ENCODE peak calls at places on chromosomes 3 and 15, in nine cellular contexts. One of them, this sample, is unnamed.

GRCh38 chr3:127833281-127834032 is 11.1 kb upstream of the MGLL start:
- DNase-seq in tibial nerve: no peak
- DNase-seq in left lung: no peak
- DNase-seq in mesendoderm: no peak
- DNase-seq in left ventricle myocardium inferior: no peak
- DNase-seq in fibroblast of lung: peak; percentile 20
- DNase-seq in right lobe of liver: no peak
- DNase-seq in psoas muscle: no peak
- DNase-seq in PC-3: no peak
- DNase-seq in this sample: no peak

GRCh38 chr3:155640098-155640497 is 104.8 kb downstream of the PLCH1 start:
- DNase-seq in tibial nerve: no peak
- DNase-seq in left lung: no peak
- DNase-seq in mesendoderm: no peak
- DNase-seq in left ventricle myocardium inferior: no peak
- DNase-seq in fibroblast of lung: no peak
- DNase-seq in right lobe of liver: no peak
- DNase-seq in psoas muscle: no peak
- DNase-seq in PC-3: no peak
- DNase-seq in this sample: no peak

GRCh38 chr3:107525101-107525953 is 2.6 kb downstream of the BBX start:
- DNase-seq in tibial nerve: peak; percentile 30
- DNase-seq in left lung: peak; percentile 52
- DNase-seq in mesendoderm: peak; percentile 47
- DNase-seq in left ventricle myocardium inferior: peak; percentile 41
- DNase-seq in fibroblast of lung: peak; percentile 22
- DNase-seq in right lobe of liver: peak; percentile 53
- DNase-seq in psoas muscle: peak; percentile 70
- DNase-seq in PC-3: peak; percentile 27
- DNase-seq in this sample: peak; percentile 34

GRCh38 chr3:57892423-57892822 is 115.8 kb upstream of the FLNB start:
- DNase-seq in tibial nerve: no peak
- DNase-seq in left lung: no peak
- DNase-seq in mesendoderm: no peak
- DNase-seq in left ventricle myocardium inferior: no peak
- DNase-seq in fibroblast of lung: no peak
- DNase-seq in right lobe of liver: no peak
- DNase-seq in psoas muscle: no peak
- DNase-seq in PC-3: peak; percentile 47
- DNase-seq in this sample: no peak

GRCh38 chr15:67254238-67255175 is at the start of the genes AAGAB and IQCH:
- DNase-seq in tibial nerve: peak; percentile 96
- DNase-seq in left lung: peak; percentile 97
- DNase-seq in mesendoderm: peak; percentile 99
- DNase-seq in left ventricle myocardium inferior: peak; percentile 98
- DNase-seq in fibroblast of lung: peak; percentile 97
- DNase-seq in right lobe of liver: peak; percentile 99
- DNase-seq in psoas muscle: peak; percentile 99
- DNase-seq in PC-3: peak; percentile 94
- DNase-seq in this sample: peak; percentile 96

GRCh38 chr3:147407495-147408179 is 1.3 kb upstream of the ZIC4 start:
- DNase-seq in tibial nerve: no peak
- DNase-seq in left lung: no peak
- DNase-seq in mesendoderm: peak; percentile 9
- DNase-seq in left ventricle myocardium inferior: no peak
- DNase-seq in fibroblast of lung: no peak
- DNase-seq in right lobe of liver: no peak
- DNase-seq in psoas muscle: no peak
- DNase-seq in PC-3: no peak
- DNase-seq in this sample: no peak

GRCh38 chr15:31571676-31572075 is 245.0 kb downstream of the KLF13 start:
- DNase-seq in tibial nerve: no peak
- DNase-seq in left lung: no peak
- DNase-seq in mesendoderm: peak; percentile 48
- DNase-seq in left ventricle myocardium inferior: no peak
- DNase-seq in fibroblast of lung: peak; percentile 39
- DNase-seq in right lobe of liver: no peak
- DNase-seq in psoas muscle: no peak
- DNase-seq in PC-3: peak; percentile 33
- DNase-seq in this sample: no peak

GRCh38 chr3:109532257-109533216 is 195.2 kb upstream of the DPPA4 start:
- DNase-seq in tibial nerve: peak; percentile 9
- DNase-seq in left lung: peak; percentile 53
- DNase-seq in mesendoderm: peak; percentile 88
- DNase-seq in left ventricle myocardium inferior: no peak
- DNase-seq in fibroblast of lung: peak; percentile 78
- DNase-seq in right lobe of liver: no peak
- DNase-seq in psoas muscle: no peak
- DNase-seq in PC-3: peak; percentile 78
- DNase-seq in this sample: no peak

GRCh38 chr3:177419904-177420601 is 222.8 kb upstream of the TBL1XR1 start:
- DNase-seq in tibial nerve: no peak
- DNase-seq in left lung: no peak
- DNase-seq in mesendoderm: no peak
- DNase-seq in left ventricle myocardium inferior: no peak
- DNase-seq in fibroblast of lung: no peak
- DNase-seq in right lobe of liver: no peak
- DNase-seq in psoas muscle: no peak
- DNase-seq in PC-3: no peak
- DNase-seq in this sample: no peak

GRCh38 chr3:178785961-178786360 is 249.7 kb downstream of the KCNMB2 start:
- DNase-seq in tibial nerve: no peak
- DNase-seq in left lung: no peak
- DNase-seq in mesendoderm: no peak
- DNase-seq in left ventricle myocardium inferior: no peak
- DNase-seq in fibroblast of lung: no peak
- DNase-seq in right lobe of liver: no peak
- DNase-seq in psoas muscle: no peak
- DNase-seq in PC-3: no peak
- DNase-seq in this sample: no peak

GRCh38 chr3:104349836-104350235 is 1016.9 kb upstream of the ALCAM start:
- DNase-seq in tibial nerve: no peak
- DNase-seq in left lung: no peak
- DNase-seq in mesendoderm: no peak
- DNase-seq in left ventricle myocardium inferior: no peak
- DNase-seq in fibroblast of lung: peak; percentile 15
- DNase-seq in right lobe of liver: no peak
- DNase-seq in psoas muscle: no peak
- DNase-seq in PC-3: no peak
- DNase-seq in this sample: no peak

GRCh38 chr15:100671858-100672543 is 69.6 kb downstream of the ASB7 start:
- DNase-seq in tibial nerve: no peak
- DNase-seq in left lung: no peak
- DNase-seq in mesendoderm: peak; percentile 49
- DNase-seq in left ventricle myocardium inferior: no peak
- DNase-seq in fibroblast of lung: peak; percentile 62
- DNase-seq in right lobe of liver: no peak
- DNase-seq in psoas muscle: no peak
- DNase-seq in PC-3: peak; percentile 47
- DNase-seq in this sample: peak; percentile 48

GRCh38 chr15:39431371-39431770 is 149.5 kb upstream of the THBS1 start:
- DNase-seq in tibial nerve: no peak
- DNase-seq in left lung: no peak
- DNase-seq in mesendoderm: no peak
- DNase-seq in left ventricle myocardium inferior: no peak
- DNase-seq in fibroblast of lung: no peak
- DNase-seq in right lobe of liver: no peak
- DNase-seq in psoas muscle: no peak
- DNase-seq in PC-3: no peak
- DNase-seq in this sample: no peak

GRCh38 chr15:39430389-39430788 is 150.5 kb upstream of the THBS1 start:
- DNase-seq in tibial nerve: no peak
- DNase-seq in left lung: no peak
- DNase-seq in mesendoderm: no peak
- DNase-seq in left ventricle myocardium inferior: no peak
- DNase-seq in fibroblast of lung: no peak
- DNase-seq in right lobe of liver: no peak
- DNase-seq in psoas muscle: no peak
- DNase-seq in PC-3: no peak
- DNase-seq in this sample: no peak

GRCh38 chr15:39429898-39430357 is 151.0 kb upstream of the THBS1 start:
- DNase-seq in tibial nerve: no peak
- DNase-seq in left lung: no peak
- DNase-seq in mesendoderm: no peak
- DNase-seq in left ventricle myocardium inferior: no peak
- DNase-seq in fibroblast of lung: peak; percentile 85
- DNase-seq in right lobe of liver: no peak
- DNase-seq in psoas muscle: no peak
- DNase-seq in PC-3: peak; percentile 86
- DNase-seq in this sample: no peak

GRCh38 chr15:39427705-39428104 is 153.2 kb upstream of the THBS1 start:
- DNase-seq in tibial nerve: no peak
- DNase-seq in left lung: no peak
- DNase-seq in mesendoderm: peak; percentile 21
- DNase-seq in left ventricle myocardium inferior: peak; percentile 25
- DNase-seq in fibroblast of lung: no peak
- DNase-seq in right lobe of liver: no peak
- DNase-seq in psoas muscle: no peak
- DNase-seq in PC-3: no peak
- DNase-seq in this sample: no peak

GRCh38 chr15:39426552-39427532 is 154.0 kb upstream of the THBS1 start:
- DNase-seq in tibial nerve: peak; percentile 30
- DNase-seq in left lung: peak; percentile 78
- DNase-seq in mesendoderm: no peak
- DNase-seq in left ventricle myocardium inferior: peak; percentile 40
- DNase-seq in fibroblast of lung: peak; percentile 74
- DNase-seq in right lobe of liver: no peak
- DNase-seq in psoas muscle: peak; percentile 60
- DNase-seq in PC-3: no peak
- DNase-seq in this sample: no peak
- H3K4me3 ChIP-seq in tibial nerve: no peak overlapping the region
- H3K4me3 ChIP-seq in left lung: no peak overlapping the region
- H3K4me3 ChIP-seq in mesendoderm: no peak overlapping the region
- H3K4me3 ChIP-seq in left ventricle myocardium inferior: peak overlapping the region; percentile 40
- H3K4me3 ChIP-seq in fibroblast of lung: no peak overlapping the region
- H3K4me3 ChIP-seq in right lobe of liver: no peak overlapping the region
- H3K4me3 ChIP-seq in psoas muscle: no peak overlapping the region
- H3K4me3 ChIP-seq in PC-3: no peak overlapping the region
- H3K4me3 ChIP-seq in this sample: no peak overlapping the region

GRCh38 chr3:129119365-129120100 is 2.1 kb downstream of the RAB43 start:
- DNase-seq in tibial nerve: no peak
- DNase-seq in left lung: peak; percentile 38
- DNase-seq in mesendoderm: no peak
- DNase-seq in left ventricle myocardium inferior: no peak
- DNase-seq in fibroblast of lung: no peak
- DNase-seq in right lobe of liver: peak; percentile 96
- DNase-seq in psoas muscle: no peak
- DNase-seq in PC-3: peak; percentile 8
- DNase-seq in this sample: no peak
- H3K4me1 ChIP-seq in tibial nerve: no peaks in the 10 kb centered on the region
- H3K4me1 ChIP-seq in left lung: peaks cover 73% of the 10 kb centered on the region
- H3K4me1 ChIP-seq in mesendoderm: peaks cover 12% of the 10 kb centered on the region
- H3K4me1 ChIP-seq in left ventricle myocardium inferior: peaks cover 47% of the 10 kb centered on the region
- H3K4me1 ChIP-seq in fibroblast of lung: peaks cover 17% of the 10 kb centered on the region
- H3K4me1 ChIP-seq in right lobe of liver: no peaks in the 10 kb centered on the region
- H3K4me1 ChIP-seq in psoas muscle: peaks cover 10% of the 10 kb centered on the region
- H3K4me1 ChIP-seq in PC-3: peaks cover 16% of the 10 kb centered on the region
- H3K4me1 ChIP-seq in this sample: no peaks in the 10 kb centered on the region

GRCh38 chr3:8371955-8372600 is 129.5 kb upstream of the LMCD1 start:
- DNase-seq in tibial nerve: no peak
- DNase-seq in left lung: no peak
- DNase-seq in mesendoderm: no peak
- DNase-seq in left ventricle myocardium inferior: peak; percentile 17
- DNase-seq in fibroblast of lung: peak; percentile 34
- DNase-seq in right lobe of liver: no peak
- DNase-seq in psoas muscle: no peak
- DNase-seq in PC-3: no peak
- DNase-seq in this sample: no peak
- H3K4me3 ChIP-seq in tibial nerve: no peak overlapping the region
- H3K4me3 ChIP-seq in left lung: no peak overlapping the region
- H3K4me3 ChIP-seq in mesendoderm: no peak overlapping the region
- H3K4me3 ChIP-seq in left ventricle myocardium inferior: no peak overlapping the region
- H3K4me3 ChIP-seq in fibroblast of lung: no peak overlapping the region
- H3K4me3 ChIP-seq in right lobe of liver: no peak overlapping the region
- H3K4me3 ChIP-seq in psoas muscle: no peak overlapping the region
- H3K4me3 ChIP-seq in PC-3: no peak overlapping the region
- H3K4me3 ChIP-seq in this sample: no peak overlapping the region

GRCh38 chr3:12965999-12966846 is 107.0 kb downstream of the IQSEC1 start:
- DNase-seq in tibial nerve: no peak
- DNase-seq in left lung: no peak
- DNase-seq in mesendoderm: no peak
- DNase-seq in left ventricle myocardium inferior: no peak
- DNase-seq in fibroblast of lung: no peak
- DNase-seq in right lobe of liver: no peak
- DNase-seq in psoas muscle: peak; percentile 35
- DNase-seq in PC-3: peak; percentile 12
- DNase-seq in this sample: no peak

GRCh38 chr3:12962292-12962691 is 110.9 kb downstream of the IQSEC1 start:
- DNase-seq in tibial nerve: no peak
- DNase-seq in left lung: no peak
- DNase-seq in mesendoderm: no peak
- DNase-seq in left ventricle myocardium inferior: no peak
- DNase-seq in fibroblast of lung: no peak
- DNase-seq in right lobe of liver: no peak
- DNase-seq in psoas muscle: no peak
- DNase-seq in PC-3: no peak
- DNase-seq in this sample: no peak

GRCh38 chr3:12963184-12963868 is 109.9 kb downstream of the IQSEC1 start:
- DNase-seq in tibial nerve: no peak
- DNase-seq in left lung: no peak
- DNase-seq in mesendoderm: no peak
- DNase-seq in left ventricle myocardium inferior: no peak
- DNase-seq in fibroblast of lung: no peak
- DNase-seq in right lobe of liver: no peak
- DNase-seq in psoas muscle: peak; percentile 26
- DNase-seq in PC-3: no peak
- DNase-seq in this sample: no peak

GRCh38 chr3:12964713-12965612 is 108.3 kb downstream of the IQSEC1 start:
- DNase-seq in tibial nerve: no peak
- DNase-seq in left lung: no peak
- DNase-seq in mesendoderm: no peak
- DNase-seq in left ventricle myocardium inferior: no peak
- DNase-seq in fibroblast of lung: no peak
- DNase-seq in right lobe of liver: peak; percentile 78
- DNase-seq in psoas muscle: peak; percentile 28
- DNase-seq in PC-3: peak; percentile 21
- DNase-seq in this sample: no peak

DNA sequence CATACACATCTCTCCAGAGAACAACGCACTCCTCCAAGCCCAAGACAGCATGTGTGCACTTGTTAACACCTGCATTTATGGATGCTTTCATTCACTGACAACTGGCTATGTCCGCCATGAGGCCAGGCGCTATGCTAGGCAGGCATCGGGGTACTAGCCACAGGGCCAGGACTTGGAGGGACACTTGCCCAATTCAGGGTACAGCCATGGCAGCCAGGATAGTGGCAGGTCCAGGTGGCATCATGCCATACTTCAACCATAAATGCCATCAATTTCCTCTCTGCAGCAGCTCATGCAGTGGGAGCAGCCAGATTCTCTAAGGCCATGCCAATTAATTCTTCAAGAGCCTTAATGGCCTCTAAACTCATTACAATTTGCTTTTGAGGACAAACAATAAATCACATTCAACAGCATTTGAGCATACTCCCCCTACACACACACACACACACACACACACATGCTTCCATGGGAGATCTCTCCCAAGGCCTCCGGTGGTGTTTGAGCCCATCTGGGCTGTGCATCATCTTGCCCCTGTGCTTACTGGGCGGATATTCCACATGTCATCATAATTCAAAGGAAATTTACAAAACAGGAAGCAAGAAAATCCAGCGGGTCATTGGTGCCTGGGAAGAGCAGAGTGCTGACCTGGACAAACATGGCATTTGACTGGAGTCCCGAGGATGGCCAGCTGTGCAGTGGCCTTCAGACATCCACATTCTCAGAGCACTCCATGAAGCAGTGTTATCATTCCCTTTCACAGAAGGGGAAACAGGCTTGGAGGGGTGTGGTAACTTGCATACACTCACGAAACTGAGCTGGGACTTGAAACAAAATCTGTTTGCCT is 109.1 kb downstream of the IQSEC1 start:
- DNase-seq in tibial nerve: peak; percentile 32
- DNase-seq in left lung: no peak
- DNase-seq in mesendoderm: no peak
- DNase-seq in left ventricle myocardium inferior: no peak
- DNase-seq in fibroblast of lung: peak; percentile 60
- DNase-seq in right lobe of liver: no peak
- DNase-seq in psoas muscle: peak; percentile 58
- DNase-seq in PC-3: no peak
- DNase-seq in this sample: no peak
- H3K4me1 ChIP-seq in tibial nerve: peaks cover 3% of the 10 kb centered on the region
- H3K4me1 ChIP-seq in left lung: peaks cover 94% of the 10 kb centered on the region
- H3K4me1 ChIP-seq in mesendoderm: peaks cover 15% of the 10 kb centered on the region
- H3K4me1 ChIP-seq in left ventricle myocardium inferior: peaks cover 97% of the 10 kb centered on the region
- H3K4me1 ChIP-seq in fibroblast of lung: peaks cover 16% of the 10 kb centered on the region
- H3K4me1 ChIP-seq in right lobe of liver: peaks cover 2% of the 10 kb centered on the region
- H3K4me1 ChIP-seq in psoas muscle: peaks cover 85% of the 10 kb centered on the region
- H3K4me1 ChIP-seq in PC-3: peaks cover 27% of the 10 kb centered on the region
- H3K4me1 ChIP-seq in this sample: peaks cover 13% of the 10 kb centered on the region

This sample was measured in uterus.